ENCODE peak calls at places on chromosomes 11 and 22, in five cellular contexts. E is LHCN-M2, D is endodermal cell, P is cardiac muscle cell, Z is MV-4-11. I is an unnamed sample.

GRCh38 chr11:12778506-12778905 is 104.3 kb downstream of the TEAD1 start:
- DNase-seq in P (no peak), E (no peak), D (no peak), Z (no peak), I (no peak)

GRCh38 chr11:113193894-113194293 is 120.5 kb upstream of the TTC12 start:
- DNase-seq in D (no peak), E (no peak), Z (no peak), P (no peak), I (no peak)

GRCh38 chr22:45645526-45646414 is 25.9 kb upstream of the ATXN10 start:
- DNase-seq in Z (peak; percentile 19), D (peak; percentile 94), P (peak; percentile 79), E (peak; percentile 23), I (peak; percentile 23)

GRCh38 chr11:43928721-43929120 is 13.7 kb upstream of the C11orf96 start:
- DNase-seq in E (no peak), D (no peak), P (no peak), Z (no peak), I (no peak)

GRCh38 chr11:58316142-58316541 is 42.7 kb downstream of the OR5B17 start:
- DNase-seq in P (no peak), E (peak; percentile 53), D (no peak), Z (no peak), I (no peak)

GRCh38 chr11:68352591-68352990 is 40.2 kb downstream of the LRP5 start:
- DNase-seq in D (no peak), Z (no peak), P (no peak), E (peak; percentile 34), I (no peak)

GRCh38 chr11:65558785-65559509 is 788 bp upstream of the LTBP3 start:
- DNase-seq in E (no peak), D (peak; percentile 70), Z (no peak), P (no peak), I (no peak)

GRCh38 chr11:2929511-2929879 is 275 bp upstream of the PHLDA2 start:
- DNase-seq in E (peak; percentile 63), P (no peak), Z (peak; percentile 25), D (no peak), I (no peak)

GRCh38 chr11:134730596-134731538 is 318.8 kb upstream of the B3GAT1 start:
- DNase-seq in P (peak; percentile 37), Z (no peak), D (peak; percentile 64), E (no peak), I (no peak)

GRCh38 chr22:20807315-20807752 is 33.4 kb downstream of the SERPIND1 start:
- DNase-seq in P (no peak), Z (peak; percentile 89), E (peak; percentile 95), D (no peak), I (peak; percentile 36)

GRCh38 chr22:33438273-33438672 is 380.1 kb upstream of the SYN3 start:
- DNase-seq in E (peak; percentile 90), D (no peak), P (no peak), Z (no peak), I (no peak)

GRCh38 chr11:12090061-12090572 is 20.3 kb upstream of the MICAL2 start:
- DNase-seq in D (no peak), E (peak; percentile 72), Z (peak; percentile 93), P (no peak), I (no peak)

GRCh38 chr22:27435839-27436581 is 365.5 kb downstream of the MN1 start:
- DNase-seq in E (peak; percentile 61), Z (no peak), D (peak; percentile 53), P (peak; percentile 51), I (peak; percentile 91)

GRCh38 chr11:126139541-126140091 is 71.8 kb downstream of the RPUSD4 start:
- DNase-seq in Z (no peak), E (peak; percentile 95), D (peak; percentile 48), P (peak; percentile 58), I (peak; percentile 86)

GRCh38 chr11:26028294-26028954 is 303.5 kb upstream of the ANO3 start:
- DNase-seq in E (peak; percentile 35), P (no peak), D (peak; percentile 39), Z (no peak), I (no peak)

GRCh38 chr11:3087821-3088800 is 30.9 kb upstream of the CARS1 start:
- DNase-seq in Z (no peak), P (no peak), D (no peak), E (peak; percentile 43), I (peak; percentile 90)

GRCh38 chr11:125933030-125933813 is 12.6 kb upstream of the VSIG10L2 start:
- DNase-seq in D (no peak), E (no peak), P (no peak), Z (no peak), I (no peak)

GRCh38 chr11:78061921-78062311 is 1.7 kb upstream of the THRSP start:
- DNase-seq in Z (no peak), P (peak; percentile 10), D (no peak), E (no peak), I (no peak)

GRCh38 chr11:129408865-129409444 is 33.3 kb downstream of the BARX2 start:
- DNase-seq in D (no peak), E (no peak), P (no peak), Z (no peak), I (no peak)